ENCODE peak calls at places on chromosomes 5 and 9, in seven cellular contexts. M, L, J, C, P, B and I are unnamed samples.
A peak's percentile ranks its signal among the peaks of the same experiment; 100 is the strongest.

GRCh38 chr5:169805527-169805934 is 168.5 kb downstream of the DOCK2 start:
- DNase-seq in M (no peak), L (peak; percentile 37), J (no peak), C (no peak), P (no peak), B (no peak), I (no peak)

GRCh38 chr9:14366071-14366470 is 52.1 kb upstream of the NFIB start:
- DNase-seq in M (no peak), L (no peak), J (peak; percentile 88), C (peak; percentile 65), P (peak; percentile 72), B (peak; percentile 94), I (no peak)

GRCh38 chr5:139657363-139658321 is 9.5 kb downstream of the CXXC5 start:
- DNase-seq in M (no peak), L (peak; percentile 65), J (peak; percentile 58), C (no peak), P (no peak), B (no peak), I (peak; percentile 79)

GRCh38 chr5:33075731-33076130 is 364.6 kb downstream of the NPR3 start:
- DNase-seq in M (no peak), L (no peak), J (no peak), C (peak; percentile 76), P (no peak), B (no peak), I (peak; percentile 20)

GRCh38 chr9:96087669-96088299 is 212.3 kb downstream of the ERCC6L2 start:
- DNase-seq in M (no peak), L (peak; percentile 84), J (no peak), C (no peak), P (no peak), B (no peak), I (peak; percentile 69)

GRCh38 chr9:14517154-14517906 is 175.9 kb downstream of the ZDHHC21 start:
- DNase-seq in M (no peak), L (no peak), J (no peak), C (no peak), P (no peak), B (no peak), I (no peak)

GRCh38 chr5:123505633-123506032 is 6.3 kb upstream of the CSNK1G3 start:
- DNase-seq in M (no peak), L (no peak), J (no peak), C (no peak), P (no peak), B (no peak), I (no peak)

GRCh38 chr5:2813678-2814077 is 62.2 kb upstream of the IRX2 start:
- DNase-seq in M (no peak), L (no peak), J (no peak), C (no peak), P (no peak), B (no peak), I (no peak)

GRCh38 chr5:167639213-167639612 is 652.2 kb upstream of the WWC1 start:
- DNase-seq in M (no peak), L (no peak), J (peak; percentile 57), C (peak; percentile 83), P (peak; percentile 27), B (no peak), I (no peak)

GRCh38 chr9:135284386-135285134 is 195.0 kb upstream of the PPP1R26 start:
- DNase-seq in M (no peak), L (no peak), J (no peak), C (no peak), P (no peak), B (no peak), I (no peak)

GRCh38 chr9:128136816-128137793 is 9.6 kb upstream of the PTGES2 start:
- DNase-seq in M (no peak), L (peak; percentile 84), J (peak; percentile 74), C (peak; percentile 74), P (peak; percentile 84), B (no peak), I (peak; percentile 89)

GRCh38 chr9:106874657-106875056 is 11.7 kb downstream of the ZNF462 start:
- DNase-seq in M (no peak), L (no peak), J (no peak), C (peak; percentile 28), P (no peak), B (no peak), I (no peak)

GRCh38 chr9:136311433-136312375 is 7.8 kb upstream of the CCDC187 start:
- DNase-seq in M (no peak), L (peak; percentile 38), J (no peak), C (no peak), P (peak; percentile 28), B (no peak), I (no peak)

GRCh38 chr9:133604214-133604613 is 5.0 kb downstream of the FAM163B start:
- DNase-seq in M (no peak), L (no peak), J (no peak), C (no peak), P (no peak), B (no peak), I (no peak)

GRCh38 chr5:126503602-126504104 is 80.4 kb downstream of the GRAMD2B start:
- DNase-seq in M (no peak), L (peak; percentile 87), J (peak; percentile 31), C (peak; percentile 85), P (peak; percentile 20), B (no peak), I (peak; percentile 83)

GRCh38 chr5:132203916-132204315 is 23.7 kb downstream of the P4HA2 start:
- DNase-seq in M (no peak), L (no peak), J (no peak), C (no peak), P (no peak), B (no peak), I (no peak)

GRCh38 chr5:97629281-97629680 is 446.2 kb upstream of the RIOK2 start:
- DNase-seq in M (no peak), L (peak; percentile 19), J (peak; percentile 40), C (peak; percentile 66), P (peak; percentile 69), B (peak; percentile 44), I (no peak)

GRCh38 chr5:123681061-123681460 is 169.1 kb downstream of the CSNK1G3 start:
- DNase-seq in M (no peak), L (no peak), J (no peak), C (no peak), P (no peak), B (no peak), I (no peak)

GRCh38 chr5:98742395-98743073 is 30.9 kb upstream of the RGMB start:
- DNase-seq in M (no peak), L (no peak), J (no peak), C (no peak), P (no peak), B (no peak), I (no peak)

GRCh38 chr9:6408320-6408719 is 4.7 kb upstream of the UHRF2 start:
- DNase-seq in M (no peak), L (no peak), J (no peak), C (no peak), P (no peak), B (no peak), I (no peak)

GRCh38 chr9:112884721-112885120 is 6.0 kb downstream of the SLC46A2 start:
- DNase-seq in M (no peak), L (no peak), J (no peak), C (no peak), P (no peak), B (no peak), I (no peak)

GRCh38 chr5:31066655-31067328 is 126.7 kb upstream of the CDH6 start:
- DNase-seq in M (no peak), L (peak; percentile 20), J (peak; percentile 3), C (peak; percentile 62), P (no peak), B (no peak), I (peak; percentile 58)

GRCh38 chr9:34741628-34742027 is 31.7 kb upstream of the CCL21 start:
- DNase-seq in M (no peak), L (no peak), J (no peak), C (peak; percentile 48), P (no peak), B (no peak), I (no peak)

GRCh38 chr9:97382099-97382718 is 29.7 kb upstream of the TDRD7 start:
- DNase-seq in M (no peak), L (peak; percentile 66), J (no peak), C (no peak), P (no peak), B (no peak), I (peak; percentile 89)

GRCh38 chr5:126811515-126812198 is 34.7 kb downstream of the LMNB1 start:
- DNase-seq in M (no peak), L (peak; percentile 59), J (peak; percentile 71), C (peak; percentile 94), P (peak; percentile 83), B (no peak), I (peak; percentile 34)

GRCh38 chr5:146962801-146963355 is 84.3 kb upstream of the PPP2R2B start:
- DNase-seq in M (no peak), L (peak; percentile 78), J (peak; percentile 52), C (peak; percentile 67), P (peak; percentile 18), B (no peak), I (peak; percentile 88)

GRCh38 chr9:127935765-127936221 is 1.9 kb downstream of the DPM2 start:
- DNase-seq in M (no peak), L (no peak), J (no peak), C (peak; percentile 46), P (no peak), B (no peak), I (no peak)

GRCh38 chr9:6567140-6567591 is 78.4 kb downstream of the GLDC start:
- DNase-seq in M (no peak), L (peak; percentile 91), J (peak; percentile 98), C (peak; percentile 97), P (peak; percentile 98), B (peak; percentile 47), I (peak; percentile 93)